ENCODE peak calls at places on chromosome 18, in seven cellular contexts. One of them, this sample, is unnamed.

GRCh38 chr18:37665346-37665745 is 99.7 kb upstream of the CELF4 start:
- DNase-seq in stimulated activated CD4-positive, alpha-beta T cell treated with anti-CD3 and anti-CD28 coated beads, Interleukin-12 subunit alpha, Interleukin-12 subunit beta, amount 100 ng/mL, for 48 hours: no peak
- DNase-seq in body of pancreas: no peak
- DNase-seq in right lobe of liver: no peak
- DNase-seq in COR-L47: no peak
- DNase-seq in breast epithelium: no peak
- DNase-seq in GM10248: no peak
- DNase-seq in this sample: no peak

GRCh38 chr18:2908166-2908945 is 61.5 kb downstream of the EMILIN2 start:
- DNase-seq in stimulated activated CD4-positive, alpha-beta T cell treated with anti-CD3 and anti-CD28 coated beads, Interleukin-12 subunit alpha, Interleukin-12 subunit beta, amount 100 ng/mL, for 48 hours: no peak
- DNase-seq in body of pancreas: no peak
- DNase-seq in right lobe of liver: no peak
- DNase-seq in COR-L47: no peak
- DNase-seq in breast epithelium: no peak
- DNase-seq in GM10248: no peak
- DNase-seq in this sample: no peak

GRCh38 chr18:11074879-11075278 is 74.5 kb downstream of the PIEZO2 start:
- DNase-seq in stimulated activated CD4-positive, alpha-beta T cell treated with anti-CD3 and anti-CD28 coated beads, Interleukin-12 subunit alpha, Interleukin-12 subunit beta, amount 100 ng/mL, for 48 hours: no peak
- DNase-seq in body of pancreas: no peak
- DNase-seq in right lobe of liver: no peak
- DNase-seq in COR-L47: no peak
- DNase-seq in breast epithelium: no peak
- DNase-seq in GM10248: no peak
- DNase-seq in this sample: no peak

GRCh38 chr18:36756262-36756661 is 72.5 kb downstream of the TPGS2 start:
- DNase-seq in stimulated activated CD4-positive, alpha-beta T cell treated with anti-CD3 and anti-CD28 coated beads, Interleukin-12 subunit alpha, Interleukin-12 subunit beta, amount 100 ng/mL, for 48 hours: no peak
- DNase-seq in body of pancreas: no peak
- DNase-seq in right lobe of liver: no peak
- DNase-seq in COR-L47: no peak
- DNase-seq in breast epithelium: no peak
- DNase-seq in GM10248: no peak
- DNase-seq in this sample: no peak

GRCh38 chr18:35502062-35502461 is 4.3 kb upstream of the INO80C start:
- DNase-seq in stimulated activated CD4-positive, alpha-beta T cell treated with anti-CD3 and anti-CD28 coated beads, Interleukin-12 subunit alpha, Interleukin-12 subunit beta, amount 100 ng/mL, for 48 hours: no peak
- DNase-seq in body of pancreas: no peak
- DNase-seq in right lobe of liver: no peak
- DNase-seq in COR-L47: no peak
- DNase-seq in breast epithelium: no peak
- DNase-seq in GM10248: no peak
- DNase-seq in this sample: no peak

GRCh38 chr18:26963292-26963691 is 97.8 kb upstream of the AQP4 start:
- DNase-seq in stimulated activated CD4-positive, alpha-beta T cell treated with anti-CD3 and anti-CD28 coated beads, Interleukin-12 subunit alpha, Interleukin-12 subunit beta, amount 100 ng/mL, for 48 hours: no peak
- DNase-seq in body of pancreas: no peak
- DNase-seq in right lobe of liver: no peak
- DNase-seq in COR-L47: peak
- DNase-seq in breast epithelium: no peak
- DNase-seq in GM10248: no peak
- DNase-seq in this sample: peak

GRCh38 chr18:28588884-28589549 is 412.1 kb upstream of the CDH2 start:
- DNase-seq in stimulated activated CD4-positive, alpha-beta T cell treated with anti-CD3 and anti-CD28 coated beads, Interleukin-12 subunit alpha, Interleukin-12 subunit beta, amount 100 ng/mL, for 48 hours: no peak
- DNase-seq in body of pancreas: no peak
- DNase-seq in right lobe of liver: no peak
- DNase-seq in COR-L47: no peak
- DNase-seq in breast epithelium: no peak
- DNase-seq in GM10248: no peak
- DNase-seq in this sample: no peak

GRCh38 chr18:63869374-63869773 is 18.1 kb upstream of the SERPINB2 start:
- DNase-seq in stimulated activated CD4-positive, alpha-beta T cell treated with anti-CD3 and anti-CD28 coated beads, Interleukin-12 subunit alpha, Interleukin-12 subunit beta, amount 100 ng/mL, for 48 hours: no peak
- DNase-seq in body of pancreas: no peak
- DNase-seq in right lobe of liver: no peak
- DNase-seq in COR-L47: no peak
- DNase-seq in breast epithelium: no peak
- DNase-seq in GM10248: no peak
- DNase-seq in this sample: no peak

GRCh38 chr18:46299465-46300004 is 195.3 kb downstream of the HAUS1 start:
- DNase-seq in stimulated activated CD4-positive, alpha-beta T cell treated with anti-CD3 and anti-CD28 coated beads, Interleukin-12 subunit alpha, Interleukin-12 subunit beta, amount 100 ng/mL, for 48 hours: no peak
- DNase-seq in body of pancreas: no peak
- DNase-seq in right lobe of liver: no peak
- DNase-seq in COR-L47: no peak
- DNase-seq in breast epithelium: no peak
- DNase-seq in GM10248: no peak
- DNase-seq in this sample: no peak

GRCh38 chr18:55321268-55322175 is 266.5 kb downstream of the TCF4 start:
- DNase-seq in stimulated activated CD4-positive, alpha-beta T cell treated with anti-CD3 and anti-CD28 coated beads, Interleukin-12 subunit alpha, Interleukin-12 subunit beta, amount 100 ng/mL, for 48 hours: peak
- DNase-seq in body of pancreas: peak
- DNase-seq in right lobe of liver: peak
- DNase-seq in COR-L47: peak
- DNase-seq in breast epithelium: peak
- DNase-seq in GM10248: peak
- DNase-seq in this sample: peak

GRCh38 chr18:74228312-74228711 is 63.5 kb downstream of the CYB5A start:
- DNase-seq in stimulated activated CD4-positive, alpha-beta T cell treated with anti-CD3 and anti-CD28 coated beads, Interleukin-12 subunit alpha, Interleukin-12 subunit beta, amount 100 ng/mL, for 48 hours: no peak
- DNase-seq in body of pancreas: no peak
- DNase-seq in right lobe of liver: no peak
- DNase-seq in COR-L47: no peak
- DNase-seq in breast epithelium: no peak
- DNase-seq in GM10248: no peak
- DNase-seq in this sample: no peak

GRCh38 chr18:6327485-6327884 is 87.2 kb downstream of the L3MBTL4 start:
- DNase-seq in stimulated activated CD4-positive, alpha-beta T cell treated with anti-CD3 and anti-CD28 coated beads, Interleukin-12 subunit alpha, Interleukin-12 subunit beta, amount 100 ng/mL, for 48 hours: no peak
- DNase-seq in body of pancreas: no peak
- DNase-seq in right lobe of liver: no peak
- DNase-seq in COR-L47: no peak
- DNase-seq in breast epithelium: no peak
- DNase-seq in GM10248: no peak
- DNase-seq in this sample: no peak

GRCh38 chr18:3153107-3153704 is 66.6 kb downstream of the MYOM1 start:
- DNase-seq in stimulated activated CD4-positive, alpha-beta T cell treated with anti-CD3 and anti-CD28 coated beads, Interleukin-12 subunit alpha, Interleukin-12 subunit beta, amount 100 ng/mL, for 48 hours: no peak
- DNase-seq in body of pancreas: no peak
- DNase-seq in right lobe of liver: no peak
- DNase-seq in COR-L47: no peak
- DNase-seq in breast epithelium: no peak
- DNase-seq in GM10248: no peak
- DNase-seq in this sample: no peak

GRCh38 chr18:76532875-76533274 is 37.8 kb upstream of the ZNF516 start:
- DNase-seq in stimulated activated CD4-positive, alpha-beta T cell treated with anti-CD3 and anti-CD28 coated beads, Interleukin-12 subunit alpha, Interleukin-12 subunit beta, amount 100 ng/mL, for 48 hours: no peak
- DNase-seq in body of pancreas: no peak
- DNase-seq in right lobe of liver: no peak
- DNase-seq in COR-L47: no peak
- DNase-seq in breast epithelium: no peak
- DNase-seq in GM10248: no peak
- DNase-seq in this sample: no peak

GRCh38 chr18:25180974-25181373 is 171.0 kb downstream of the ZNF521 start:
- DNase-seq in stimulated activated CD4-positive, alpha-beta T cell treated with anti-CD3 and anti-CD28 coated beads, Interleukin-12 subunit alpha, Interleukin-12 subunit beta, amount 100 ng/mL, for 48 hours: no peak
- DNase-seq in body of pancreas: no peak
- DNase-seq in right lobe of liver: no peak
- DNase-seq in COR-L47: no peak
- DNase-seq in breast epithelium: no peak
- DNase-seq in GM10248: no peak
- DNase-seq in this sample: no peak

GRCh38 chr18:33826151-33826550 is 248.1 kb downstream of the ASXL3 start:
- DNase-seq in stimulated activated CD4-positive, alpha-beta T cell treated with anti-CD3 and anti-CD28 coated beads, Interleukin-12 subunit alpha, Interleukin-12 subunit beta, amount 100 ng/mL, for 48 hours: no peak
- DNase-seq in body of pancreas: no peak
- DNase-seq in right lobe of liver: no peak
- DNase-seq in COR-L47: no peak
- DNase-seq in breast epithelium: no peak
- DNase-seq in GM10248: no peak
- DNase-seq in this sample: peak

GRCh38 chr18:79404567-79404910 is 8.8 kb downstream of the NFATC1 start:
- DNase-seq in stimulated activated CD4-positive, alpha-beta T cell treated with anti-CD3 and anti-CD28 coated beads, Interleukin-12 subunit alpha, Interleukin-12 subunit beta, amount 100 ng/mL, for 48 hours: no peak
- DNase-seq in body of pancreas: no peak
- DNase-seq in right lobe of liver: no peak
- DNase-seq in COR-L47: no peak
- DNase-seq in breast epithelium: no peak
- DNase-seq in GM10248: no peak
- DNase-seq in this sample: peak

GRCh38 chr18:28041366-28041765 is 135.6 kb downstream of the CDH2 start:
- DNase-seq in stimulated activated CD4-positive, alpha-beta T cell treated with anti-CD3 and anti-CD28 coated beads, Interleukin-12 subunit alpha, Interleukin-12 subunit beta, amount 100 ng/mL, for 48 hours: no peak
- DNase-seq in body of pancreas: no peak
- DNase-seq in right lobe of liver: no peak
- DNase-seq in COR-L47: no peak
- DNase-seq in breast epithelium: no peak
- DNase-seq in GM10248: no peak
- DNase-seq in this sample: no peak

GRCh38 chr18:7575465-7576026 is 8.4 kb downstream of the PTPRM start:
- DNase-seq in stimulated activated CD4-positive, alpha-beta T cell treated with anti-CD3 and anti-CD28 coated beads, Interleukin-12 subunit alpha, Interleukin-12 subunit beta, amount 100 ng/mL, for 48 hours: no peak
- DNase-seq in body of pancreas: no peak
- DNase-seq in right lobe of liver: no peak
- DNase-seq in COR-L47: no peak
- DNase-seq in breast epithelium: no peak
- DNase-seq in GM10248: no peak
- DNase-seq in this sample: no peak

GRCh38 chr18:74803769-74804168 is 206.1 kb downstream of the ZNF407 start:
- DNase-seq in stimulated activated CD4-positive, alpha-beta T cell treated with anti-CD3 and anti-CD28 coated beads, Interleukin-12 subunit alpha, Interleukin-12 subunit beta, amount 100 ng/mL, for 48 hours: no peak
- DNase-seq in body of pancreas: peak
- DNase-seq in right lobe of liver: peak
- DNase-seq in COR-L47: no peak
- DNase-seq in breast epithelium: no peak
- DNase-seq in GM10248: no peak
- DNase-seq in this sample: no peak

GRCh38 chr18:60910534-60910933 is 422.7 kb upstream of the CDH20 start:
- DNase-seq in stimulated activated CD4-positive, alpha-beta T cell treated with anti-CD3 and anti-CD28 coated beads, Interleukin-12 subunit alpha, Interleukin-12 subunit beta, amount 100 ng/mL, for 48 hours: no peak
- DNase-seq in body of pancreas: no peak
- DNase-seq in right lobe of liver: no peak
- DNase-seq in COR-L47: no peak
- DNase-seq in breast epithelium: no peak
- DNase-seq in GM10248: no peak
- DNase-seq in this sample: no peak

GRCh38 chr18:13463526-13463925 is 245.0 kb downstream of the LDLRAD4 start:
- DNase-seq in stimulated activated CD4-positive, alpha-beta T cell treated with anti-CD3 and anti-CD28 coated beads, Interleukin-12 subunit alpha, Interleukin-12 subunit beta, amount 100 ng/mL, for 48 hours: no peak
- DNase-seq in body of pancreas: no peak
- DNase-seq in right lobe of liver: no peak
- DNase-seq in COR-L47: no peak
- DNase-seq in breast epithelium: no peak
- DNase-seq in GM10248: no peak
- DNase-seq in this sample: no peak

GRCh38 chr18:9916067-9916684 is 2.4 kb downstream of the VAPA start:
- DNase-seq in stimulated activated CD4-positive, alpha-beta T cell treated with anti-CD3 and anti-CD28 coated beads, Interleukin-12 subunit alpha, Interleukin-12 subunit beta, amount 100 ng/mL, for 48 hours: no peak
- DNase-seq in body of pancreas: no peak
- DNase-seq in right lobe of liver: no peak
- DNase-seq in COR-L47: no peak
- DNase-seq in breast epithelium: no peak
- DNase-seq in GM10248: no peak
- DNase-seq in this sample: no peak

GRCh38 chr18:26794210-26795101 is 71.1 kb downstream of the AQP4 start:
- DNase-seq in stimulated activated CD4-positive, alpha-beta T cell treated with anti-CD3 and anti-CD28 coated beads, Interleukin-12 subunit alpha, Interleukin-12 subunit beta, amount 100 ng/mL, for 48 hours: no peak
- DNase-seq in body of pancreas: no peak
- DNase-seq in right lobe of liver: no peak
- DNase-seq in COR-L47: no peak
- DNase-seq in breast epithelium: no peak
- DNase-seq in GM10248: no peak
- DNase-seq in this sample: no peak

GRCh38 chr18:23921716-23922285 is 92.8 kb upstream of the TTC39C start:
- DNase-seq in stimulated activated CD4-positive, alpha-beta T cell treated with anti-CD3 and anti-CD28 coated beads, Interleukin-12 subunit alpha, Interleukin-12 subunit beta, amount 100 ng/mL, for 48 hours: no peak
- DNase-seq in body of pancreas: no peak
- DNase-seq in right lobe of liver: no peak
- DNase-seq in COR-L47: no peak
- DNase-seq in breast epithelium: no peak
- DNase-seq in GM10248: no peak
- DNase-seq in this sample: no peak

GRCh38 chr18:67232406-67232805 is 284.1 kb downstream of the DSEL start:
- DNase-seq in stimulated activated CD4-positive, alpha-beta T cell treated with anti-CD3 and anti-CD28 coated beads, Interleukin-12 subunit alpha, Interleukin-12 subunit beta, amount 100 ng/mL, for 48 hours: no peak
- DNase-seq in body of pancreas: no peak
- DNase-seq in right lobe of liver: no peak
- DNase-seq in COR-L47: no peak
- DNase-seq in breast epithelium: no peak
- DNase-seq in GM10248: no peak
- DNase-seq in this sample: no peak